ENCODE peak calls at places on chromosome 11, in six cellular contexts. One of them, this sample, is unnamed. For H3K4me1, the result is how much of the 10 kb centered on the place peaks cover.

GRCh38 chr11:18392434-18393321 is 1.7 kb upstream of the LDHA start:
- DNase-seq in body of pancreas: no peak
- DNase-seq in CD4-positive, CD25-positive, alpha-beta regulatory T cell: no peak
- DNase-seq in endodermal cell: no peak
- DNase-seq in Peyer's patch: no peak
- DNase-seq in astrocyte: no peak
- DNase-seq in this sample: no peak

GRCh38 chr11:13465909-13466371 is 2.9 kb upstream of the BTBD10 start:
- DNase-seq in body of pancreas: peak
- DNase-seq in CD4-positive, CD25-positive, alpha-beta regulatory T cell: peak
- DNase-seq in endodermal cell: no peak
- DNase-seq in Peyer's patch: no peak
- DNase-seq in astrocyte: peak
- DNase-seq in this sample: no peak

GRCh38 chr11:30585067-30585891 is 874 bp downstream of the MPPED2 start:
- DNase-seq in body of pancreas: peak
- DNase-seq in CD4-positive, CD25-positive, alpha-beta regulatory T cell: no peak
- DNase-seq in endodermal cell: peak
- DNase-seq in Peyer's patch: no peak
- DNase-seq in astrocyte: no peak
- DNase-seq in this sample: no peak

GRCh38 chr11:130671801-130672700 is 223.6 kb downstream of the ADAMTS15 start:
- DNase-seq in body of pancreas: peak
- DNase-seq in CD4-positive, CD25-positive, alpha-beta regulatory T cell: no peak
- DNase-seq in endodermal cell: peak
- DNase-seq in Peyer's patch: no peak
- DNase-seq in astrocyte: peak
- DNase-seq in this sample: no peak

GRCh38 chr11:111793863-111794262 is 27.7 kb upstream of the PPP2R1B start:
- DNase-seq in body of pancreas: no peak
- DNase-seq in CD4-positive, CD25-positive, alpha-beta regulatory T cell: no peak
- DNase-seq in endodermal cell: no peak
- DNase-seq in Peyer's patch: no peak
- DNase-seq in astrocyte: peak
- DNase-seq in this sample: no peak

GRCh38 chr11:6864436-6864835 is 1.6 kb downstream of the OR10A2 start:
- DNase-seq in body of pancreas: no peak
- DNase-seq in CD4-positive, CD25-positive, alpha-beta regulatory T cell: no peak
- DNase-seq in endodermal cell: no peak
- DNase-seq in Peyer's patch: no peak
- DNase-seq in astrocyte: no peak
- DNase-seq in this sample: no peak

GRCh38 chr11:76626921-76627391 is 43.6 kb downstream of the LRRC32 start:
- DNase-seq in body of pancreas: no peak
- DNase-seq in CD4-positive, CD25-positive, alpha-beta regulatory T cell: peak
- DNase-seq in endodermal cell: peak
- DNase-seq in Peyer's patch: peak
- DNase-seq in astrocyte: peak
- DNase-seq in this sample: peak

GRCh38 chr11:12458042-12458441 is 80.7 kb downstream of the PARVA start:
- DNase-seq in body of pancreas: no peak
- DNase-seq in CD4-positive, CD25-positive, alpha-beta regulatory T cell: no peak
- DNase-seq in endodermal cell: peak
- DNase-seq in Peyer's patch: no peak
- DNase-seq in astrocyte: no peak
- DNase-seq in this sample: no peak

GRCh38 chr11:3832816-3833215 is 7.9 kb downstream of the RHOG start:
- DNase-seq in body of pancreas: no peak
- DNase-seq in CD4-positive, CD25-positive, alpha-beta regulatory T cell: no peak
- DNase-seq in endodermal cell: no peak
- DNase-seq in Peyer's patch: no peak
- DNase-seq in astrocyte: no peak
- DNase-seq in this sample: no peak

GRCh38 chr11:27934830-27935145 is 173.2 kb downstream of the KIF18A start:
- DNase-seq in body of pancreas: no peak
- DNase-seq in CD4-positive, CD25-positive, alpha-beta regulatory T cell: no peak
- DNase-seq in endodermal cell: no peak
- DNase-seq in Peyer's patch: no peak
- DNase-seq in astrocyte: peak
- DNase-seq in this sample: no peak

GRCh38 chr11:61111060-61111435 is 8.8 kb downstream of the CD5 start:
- DNase-seq in body of pancreas: no peak
- DNase-seq in CD4-positive, CD25-positive, alpha-beta regulatory T cell: no peak
- DNase-seq in endodermal cell: no peak
- DNase-seq in Peyer's patch: no peak
- DNase-seq in astrocyte: no peak
- DNase-seq in this sample: no peak

DNA sequence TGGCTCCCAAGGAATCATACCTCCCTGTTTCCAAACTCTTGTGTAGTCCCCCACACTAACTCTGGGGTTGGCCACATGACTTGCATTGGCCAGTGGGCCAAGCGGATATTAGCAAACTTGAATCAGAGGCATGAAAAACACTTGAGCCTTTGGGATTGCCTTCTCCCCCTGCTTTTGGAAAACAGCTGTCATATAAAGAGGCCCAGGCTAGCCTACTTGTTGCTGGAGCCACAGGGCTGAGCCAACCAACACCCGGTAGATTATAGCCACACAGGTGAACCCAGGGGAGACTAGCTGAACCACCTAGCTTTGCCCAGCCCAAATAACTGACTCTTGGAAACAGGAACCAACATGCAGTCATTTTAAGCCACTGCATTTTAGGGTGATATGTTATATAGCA is 354.8 kb downstream of the TENM4 start:
- DNase-seq in body of pancreas: no peak
- DNase-seq in CD4-positive, CD25-positive, alpha-beta regulatory T cell: no peak
- DNase-seq in endodermal cell: no peak
- DNase-seq in Peyer's patch: no peak
- DNase-seq in astrocyte: no peak
- DNase-seq in this sample: no peak
- H3K4me1 ChIP-seq in body of pancreas: half or more
- H3K4me1 ChIP-seq in CD4-positive, CD25-positive, alpha-beta regulatory T cell: under half
- H3K4me1 ChIP-seq in endodermal cell: under half
- H3K4me1 ChIP-seq in Peyer's patch: under half
- H3K4me1 ChIP-seq in astrocyte: half or more
- H3K4me1 ChIP-seq in this sample: under half

GRCh38 chr11:1561955-1562354 is 10.1 kb downstream of the DUSP8 start:
- DNase-seq in body of pancreas: no peak
- DNase-seq in CD4-positive, CD25-positive, alpha-beta regulatory T cell: no peak
- DNase-seq in endodermal cell: no peak
- DNase-seq in Peyer's patch: no peak
- DNase-seq in astrocyte: no peak
- DNase-seq in this sample: no peak
- H3K4me1 ChIP-seq in body of pancreas: half or more
- H3K4me1 ChIP-seq in CD4-positive, CD25-positive, alpha-beta regulatory T cell: under half
- H3K4me1 ChIP-seq in endodermal cell: under half
- H3K4me1 ChIP-seq in Peyer's patch: under half
- H3K4me1 ChIP-seq in astrocyte: under half
- H3K4me1 ChIP-seq in this sample: under half

DNA sequence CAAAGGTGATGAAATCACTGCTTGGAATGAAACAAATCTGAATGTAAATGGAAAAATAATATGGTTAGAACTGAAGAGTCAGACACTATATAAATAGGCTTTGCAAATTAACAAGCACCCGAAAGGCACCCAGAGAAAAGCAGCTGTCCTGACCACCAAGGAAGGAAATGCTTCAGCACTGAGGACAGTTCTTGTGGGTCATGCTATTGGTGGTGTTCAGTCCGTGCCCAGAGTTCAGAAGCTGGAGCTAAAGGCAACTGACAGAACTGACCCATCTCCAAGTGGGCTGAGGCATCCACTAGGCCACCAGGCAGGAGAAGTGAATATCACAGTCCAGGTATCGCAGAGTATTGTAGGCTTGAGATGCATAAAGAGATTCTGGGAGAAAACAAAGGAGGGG is 208.9 kb downstream of the OPCML start:
- DNase-seq in body of pancreas: no peak
- DNase-seq in CD4-positive, CD25-positive, alpha-beta regulatory T cell: no peak
- DNase-seq in endodermal cell: peak
- DNase-seq in Peyer's patch: no peak
- DNase-seq in astrocyte: no peak
- DNase-seq in this sample: no peak
- H3K4me1 ChIP-seq in body of pancreas: under half
- H3K4me1 ChIP-seq in CD4-positive, CD25-positive, alpha-beta regulatory T cell: under half
- H3K4me1 ChIP-seq in endodermal cell: under half
- H3K4me1 ChIP-seq in Peyer's patch: under half
- H3K4me1 ChIP-seq in astrocyte: under half
- H3K4me1 ChIP-seq in this sample: under half

DNA sequence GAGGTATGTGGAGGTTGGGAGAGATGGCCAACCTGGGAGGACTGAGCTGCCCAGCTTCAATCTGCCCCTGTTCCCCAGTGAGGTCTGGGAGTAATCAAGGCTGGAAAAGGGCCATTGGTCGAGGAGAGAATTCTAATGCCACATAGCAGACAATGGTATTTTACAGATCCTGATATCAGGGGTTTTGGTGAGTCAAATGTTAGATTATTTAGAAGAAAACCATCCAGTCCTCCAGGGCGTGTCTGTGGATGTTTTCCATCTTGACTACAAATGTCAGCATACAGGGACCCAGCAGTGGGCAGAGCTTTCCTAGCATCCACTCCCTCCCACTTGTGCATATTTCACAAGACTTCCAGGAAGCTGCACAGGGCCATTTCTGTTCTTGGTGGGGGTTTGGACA is 107.9 kb downstream of the SCN3B start:
- DNase-seq in body of pancreas: no peak
- DNase-seq in CD4-positive, CD25-positive, alpha-beta regulatory T cell: no peak
- DNase-seq in endodermal cell: no peak
- DNase-seq in Peyer's patch: no peak
- DNase-seq in astrocyte: peak
- DNase-seq in this sample: no peak
- H3K4me1 ChIP-seq in body of pancreas: under half
- H3K4me1 ChIP-seq in CD4-positive, CD25-positive, alpha-beta regulatory T cell: under half
- H3K4me1 ChIP-seq in endodermal cell: under half
- H3K4me1 ChIP-seq in Peyer's patch: under half
- H3K4me1 ChIP-seq in astrocyte: under half
- H3K4me1 ChIP-seq in this sample: under half

GRCh38 chr11:19565639-19566038 is 147.0 kb upstream of the NAV2 start:
- DNase-seq in body of pancreas: no peak
- DNase-seq in CD4-positive, CD25-positive, alpha-beta regulatory T cell: no peak
- DNase-seq in endodermal cell: no peak
- DNase-seq in Peyer's patch: no peak
- DNase-seq in astrocyte: no peak
- DNase-seq in this sample: no peak
- H3K4me1 ChIP-seq in body of pancreas: under half
- H3K4me1 ChIP-seq in CD4-positive, CD25-positive, alpha-beta regulatory T cell: under half
- H3K4me1 ChIP-seq in endodermal cell: under half
- H3K4me1 ChIP-seq in Peyer's patch: under half
- H3K4me1 ChIP-seq in astrocyte: under half
- H3K4me1 ChIP-seq in this sample: under half

This sample was measured in CD8-positive, alpha-beta T cell.